ENCODE peak calls at places on chromosomes 6 and 20, in six cellular contexts. One of them, this sample, is unnamed. For H3K4me1, the result is how much of the 10 kb centered on the place peaks cover.

GRCh38 chr6:37799263-37799644 is 20.3 kb upstream of the ZFAND3 start:
- DNase-seq in CD8-positive, alpha-beta T cell: no peak
- DNase-seq in MM.1S: no peak
- DNase-seq in left ventricle myocardium inferior: no peak
- DNase-seq in stomach: no peak
- DNase-seq in breast epithelium: no peak
- DNase-seq in this sample: no peak

GRCh38 chr6:106184629-106185028 is 98.5 kb downstream of the PRDM1 start:
- DNase-seq in CD8-positive, alpha-beta T cell: no peak
- DNase-seq in MM.1S: no peak
- DNase-seq in left ventricle myocardium inferior: no peak
- DNase-seq in stomach: no peak
- DNase-seq in breast epithelium: no peak
- DNase-seq in this sample: no peak

GRCh38 chr20:59153355-59153681 is 10.3 kb upstream of the ZNF831 start:
- DNase-seq in CD8-positive, alpha-beta T cell: no peak
- DNase-seq in MM.1S: no peak
- DNase-seq in left ventricle myocardium inferior: peak
- DNase-seq in stomach: no peak
- DNase-seq in breast epithelium: peak
- DNase-seq in this sample: no peak

GRCh38 chr20:51926670-51927305 is 124.5 kb upstream of the SALL4 start:
- DNase-seq in CD8-positive, alpha-beta T cell: no peak
- DNase-seq in MM.1S: no peak
- DNase-seq in left ventricle myocardium inferior: no peak
- DNase-seq in stomach: no peak
- DNase-seq in breast epithelium: no peak
- DNase-seq in this sample: no peak

GRCh38 chr20:63362426-63363009 is 1.4 kb upstream of the CHRNA4 start:
- DNase-seq in CD8-positive, alpha-beta T cell: no peak
- DNase-seq in MM.1S: no peak
- DNase-seq in left ventricle myocardium inferior: no peak
- DNase-seq in stomach: no peak
- DNase-seq in breast epithelium: no peak
- DNase-seq in this sample: no peak

GRCh38 chr6:32375739-32376529 is 4.2 kb upstream of the TSBP1 start:
- DNase-seq in CD8-positive, alpha-beta T cell: no peak
- DNase-seq in MM.1S: no peak
- DNase-seq in left ventricle myocardium inferior: no peak
- DNase-seq in stomach: no peak
- DNase-seq in breast epithelium: no peak
- DNase-seq in this sample: no peak

GRCh38 chr6:36095497-36096391 is 34.6 kb upstream of the MAPK13 start:
- DNase-seq in CD8-positive, alpha-beta T cell: no peak
- DNase-seq in MM.1S: no peak
- DNase-seq in left ventricle myocardium inferior: no peak
- DNase-seq in stomach: peak
- DNase-seq in breast epithelium: no peak
- DNase-seq in this sample: no peak

GRCh38 chr6:99613705-99614429 is 7.2 kb downstream of the PRDM13 start:
- DNase-seq in CD8-positive, alpha-beta T cell: no peak
- DNase-seq in MM.1S: peak
- DNase-seq in left ventricle myocardium inferior: no peak
- DNase-seq in stomach: no peak
- DNase-seq in breast epithelium: no peak
- DNase-seq in this sample: peak

GRCh38 chr6:21333715-21334114 is 259.8 kb upstream of the SOX4 start:
- DNase-seq in CD8-positive, alpha-beta T cell: no peak
- DNase-seq in MM.1S: no peak
- DNase-seq in left ventricle myocardium inferior: no peak
- DNase-seq in stomach: no peak
- DNase-seq in breast epithelium: no peak
- DNase-seq in this sample: no peak

GRCh38 chr6:89289710-89290109 is 25.4 kb downstream of the GABRR2 start:
- DNase-seq in CD8-positive, alpha-beta T cell: no peak
- DNase-seq in MM.1S: no peak
- DNase-seq in left ventricle myocardium inferior: no peak
- DNase-seq in stomach: no peak
- DNase-seq in breast epithelium: no peak
- DNase-seq in this sample: no peak

GRCh38 chr6:81605526-81605925 is 147.0 kb downstream of the TENT5A start:
- DNase-seq in CD8-positive, alpha-beta T cell: no peak
- DNase-seq in MM.1S: no peak
- DNase-seq in left ventricle myocardium inferior: no peak
- DNase-seq in stomach: no peak
- DNase-seq in breast epithelium: no peak
- DNase-seq in this sample: no peak

GRCh38 chr6:1611322-1611571 is 1.5 kb downstream of the FOXC1 start:
- DNase-seq in CD8-positive, alpha-beta T cell: no peak
- DNase-seq in MM.1S: no peak
- DNase-seq in left ventricle myocardium inferior: no peak
- DNase-seq in stomach: no peak
- DNase-seq in breast epithelium: no peak
- DNase-seq in this sample: no peak

GRCh38 chr6:106973018-106973840 is 1.3 kb downstream of the CD24 start:
- DNase-seq in CD8-positive, alpha-beta T cell: no peak
- DNase-seq in MM.1S: no peak
- DNase-seq in left ventricle myocardium inferior: no peak
- DNase-seq in stomach: peak
- DNase-seq in breast epithelium: no peak
- DNase-seq in this sample: no peak

GRCh38 chr6:28585335-28585734 is 59.7 kb downstream of the GPX5 start:
- DNase-seq in CD8-positive, alpha-beta T cell: no peak
- DNase-seq in MM.1S: no peak
- DNase-seq in left ventricle myocardium inferior: no peak
- DNase-seq in stomach: no peak
- DNase-seq in breast epithelium: no peak
- DNase-seq in this sample: no peak

GRCh38 chr6:2376429-2377355 is 131.3 kb upstream of the GMDS start:
- DNase-seq in CD8-positive, alpha-beta T cell: no peak
- DNase-seq in MM.1S: no peak
- DNase-seq in left ventricle myocardium inferior: no peak
- DNase-seq in stomach: no peak
- DNase-seq in breast epithelium: peak
- DNase-seq in this sample: peak

GRCh38 chr6:100620085-100620484 is 155.4 kb upstream of the SIM1 start:
- DNase-seq in CD8-positive, alpha-beta T cell: no peak
- DNase-seq in MM.1S: no peak
- DNase-seq in left ventricle myocardium inferior: no peak
- DNase-seq in stomach: no peak
- DNase-seq in breast epithelium: no peak
- DNase-seq in this sample: no peak

GRCh38 chr6:158232445-158233213 is 64.5 kb downstream of the GTF2H5 start:
- DNase-seq in CD8-positive, alpha-beta T cell: peak
- DNase-seq in MM.1S: peak
- DNase-seq in left ventricle myocardium inferior: peak
- DNase-seq in stomach: peak
- DNase-seq in breast epithelium: peak
- DNase-seq in this sample: peak

GRCh38 chr20:45358282-45359068 is 4.5 kb upstream of the SYS1 start:
- DNase-seq in CD8-positive, alpha-beta T cell: no peak
- DNase-seq in MM.1S: no peak
- DNase-seq in left ventricle myocardium inferior: peak
- DNase-seq in stomach: peak
- DNase-seq in breast epithelium: peak
- DNase-seq in this sample: peak

GRCh38 chr6:75503291-75503690 is 9.7 kb upstream of the FILIP1 start:
- DNase-seq in CD8-positive, alpha-beta T cell: no peak
- DNase-seq in MM.1S: no peak
- DNase-seq in left ventricle myocardium inferior: no peak
- DNase-seq in stomach: no peak
- DNase-seq in breast epithelium: no peak
- DNase-seq in this sample: no peak

GRCh38 chr6:111590209-111590955 is 15.3 kb downstream of the TRAF3IP2 start:
- DNase-seq in CD8-positive, alpha-beta T cell: no peak
- DNase-seq in MM.1S: no peak
- DNase-seq in left ventricle myocardium inferior: no peak
- DNase-seq in stomach: no peak
- DNase-seq in breast epithelium: no peak
- DNase-seq in this sample: no peak

GRCh38 chr20:50762045-50762422 is 30.7 kb downstream of the PARD6B start:
- DNase-seq in CD8-positive, alpha-beta T cell: no peak
- DNase-seq in MM.1S: no peak
- DNase-seq in left ventricle myocardium inferior: no peak
- DNase-seq in stomach: no peak
- DNase-seq in breast epithelium: peak
- DNase-seq in this sample: no peak

GRCh38 chr6:119259027-119259426 is 90.5 kb downstream of the MAN1A1 start:
- DNase-seq in CD8-positive, alpha-beta T cell: no peak
- DNase-seq in MM.1S: no peak
- DNase-seq in left ventricle myocardium inferior: no peak
- DNase-seq in stomach: no peak
- DNase-seq in breast epithelium: no peak
- DNase-seq in this sample: no peak

GRCh38 chr6:41489284-41489851 is 56.8 kb upstream of the FOXP4 start:
- DNase-seq in CD8-positive, alpha-beta T cell: no peak
- DNase-seq in MM.1S: no peak
- DNase-seq in left ventricle myocardium inferior: peak
- DNase-seq in stomach: no peak
- DNase-seq in breast epithelium: no peak
- DNase-seq in this sample: peak

GRCh38 chr20:26218301-26218700 is 521.6 kb upstream of the ZNF337 start:
- DNase-seq in CD8-positive, alpha-beta T cell: no peak
- DNase-seq in MM.1S: no peak
- DNase-seq in left ventricle myocardium inferior: no peak
- DNase-seq in stomach: no peak
- DNase-seq in breast epithelium: no peak
- DNase-seq in this sample: no peak

GRCh38 chr20:62123450-62124118 is 1.3 kb downstream of the LSM14B start:
- DNase-seq in CD8-positive, alpha-beta T cell: no peak
- DNase-seq in MM.1S: no peak
- DNase-seq in left ventricle myocardium inferior: no peak
- DNase-seq in stomach: no peak
- DNase-seq in breast epithelium: no peak
- DNase-seq in this sample: no peak

GRCh38 chr6:63391203-63391970 is 71.6 kb upstream of the LGSN start:
- DNase-seq in CD8-positive, alpha-beta T cell: no peak
- DNase-seq in MM.1S: no peak
- DNase-seq in left ventricle myocardium inferior: no peak
- DNase-seq in stomach: no peak
- DNase-seq in breast epithelium: no peak
- DNase-seq in this sample: no peak

GRCh38 chr6:79949235-79949634 is 1.9 kb upstream of the ELOVL4 start:
- DNase-seq in CD8-positive, alpha-beta T cell: no peak
- DNase-seq in MM.1S: peak
- DNase-seq in left ventricle myocardium inferior: no peak
- DNase-seq in stomach: peak
- DNase-seq in breast epithelium: no peak
- DNase-seq in this sample: peak

GRCh38 chr20:63552481-63553249 is 1.3 kb upstream of the FNDC11 start:
- DNase-seq in CD8-positive, alpha-beta T cell: peak
- DNase-seq in MM.1S: no peak
- DNase-seq in left ventricle myocardium inferior: no peak
- DNase-seq in stomach: no peak
- DNase-seq in breast epithelium: no peak
- DNase-seq in this sample: no peak

GRCh38 chr6:104633125-104633524 is 226.6 kb downstream of the HACE1 start:
- DNase-seq in CD8-positive, alpha-beta T cell: no peak
- DNase-seq in MM.1S: no peak
- DNase-seq in left ventricle myocardium inferior: no peak
- DNase-seq in stomach: no peak
- DNase-seq in breast epithelium: no peak
- DNase-seq in this sample: no peak

GRCh38 chr6:35703554-35703953 is 14.8 kb upstream of the FKBP5 start:
- DNase-seq in CD8-positive, alpha-beta T cell: no peak
- DNase-seq in MM.1S: peak
- DNase-seq in left ventricle myocardium inferior: no peak
- DNase-seq in stomach: peak
- DNase-seq in breast epithelium: no peak
- DNase-seq in this sample: no peak

GRCh38 chr20:47973519-47974233 is 188.4 kb upstream of the SULF2 start:
- DNase-seq in CD8-positive, alpha-beta T cell: no peak
- DNase-seq in MM.1S: no peak
- DNase-seq in left ventricle myocardium inferior: peak
- DNase-seq in stomach: no peak
- DNase-seq in breast epithelium: no peak
- DNase-seq in this sample: no peak

GRCh38 chr20:19921349-19921793 is 95.8 kb upstream of the NAA20 start:
- DNase-seq in CD8-positive, alpha-beta T cell: no peak
- DNase-seq in MM.1S: no peak
- DNase-seq in left ventricle myocardium inferior: peak
- DNase-seq in stomach: no peak
- DNase-seq in breast epithelium: no peak
- DNase-seq in this sample: no peak
- H3K4me1 ChIP-seq in CD8-positive, alpha-beta T cell: under half
- H3K4me1 ChIP-seq in MM.1S: under half
- H3K4me1 ChIP-seq in left ventricle myocardium inferior: half or more
- H3K4me1 ChIP-seq in stomach: under half
- H3K4me1 ChIP-seq in breast epithelium: under half
- H3K4me1 ChIP-seq in this sample: under half

DNA sequence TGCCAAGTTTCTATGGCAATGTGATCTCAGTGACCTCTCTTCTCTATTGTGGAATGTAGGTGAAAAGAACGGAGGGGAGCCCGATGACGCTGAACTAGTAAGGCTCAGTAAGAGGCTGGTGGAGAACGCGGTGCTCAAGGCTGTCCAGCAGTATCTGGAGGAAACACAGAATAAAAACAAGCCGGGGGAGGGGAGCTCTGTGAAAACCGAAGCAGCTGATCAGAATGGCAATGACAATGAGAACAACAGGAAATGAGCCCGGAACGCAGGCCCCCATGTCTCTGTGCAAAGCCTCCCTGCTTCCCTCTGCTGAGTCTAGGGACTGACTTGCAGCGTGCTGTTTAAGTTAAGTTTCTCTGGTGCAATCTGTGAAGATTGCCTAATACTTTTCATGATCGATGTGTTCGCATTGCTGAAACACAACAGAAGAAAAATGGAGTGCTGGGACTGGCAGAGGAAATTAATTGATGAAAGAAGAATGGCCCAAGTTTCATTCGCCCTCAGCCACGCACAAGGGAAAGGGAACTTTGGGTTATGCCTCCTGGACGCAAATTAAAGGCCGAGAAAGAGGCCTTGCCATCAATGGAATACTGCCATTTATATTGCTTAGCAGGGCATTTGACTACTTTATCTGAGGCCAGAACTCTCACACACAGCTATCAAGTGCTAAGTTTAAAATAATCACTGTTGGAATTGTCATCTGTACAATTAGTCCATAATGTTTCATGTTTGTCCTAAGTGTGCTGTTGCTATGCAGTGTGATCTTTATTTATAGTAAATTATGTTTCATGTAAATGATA is 146.4 kb downstream of the AKAP7 start:
- DNase-seq in CD8-positive, alpha-beta T cell: peak
- DNase-seq in MM.1S: no peak
- DNase-seq in left ventricle myocardium inferior: peak
- DNase-seq in stomach: no peak
- DNase-seq in breast epithelium: peak
- DNase-seq in this sample: no peak
- H3K4me3 ChIP-seq in CD8-positive, alpha-beta T cell: peak
- H3K4me3 ChIP-seq in MM.1S: no peak
- H3K4me3 ChIP-seq in left ventricle myocardium inferior: peak
- H3K4me3 ChIP-seq in stomach: no peak
- H3K4me3 ChIP-seq in breast epithelium: no peak
- H3K4me3 ChIP-seq in this sample: no peak

GRCh38 chr6:142848969-142849368 is 96.0 kb downstream of the HIVEP2 start:
- DNase-seq in CD8-positive, alpha-beta T cell: no peak
- DNase-seq in MM.1S: no peak
- DNase-seq in left ventricle myocardium inferior: no peak
- DNase-seq in stomach: no peak
- DNase-seq in breast epithelium: no peak
- DNase-seq in this sample: no peak
- H3K4me1 ChIP-seq in CD8-positive, alpha-beta T cell: half or more
- H3K4me1 ChIP-seq in MM.1S: half or more
- H3K4me1 ChIP-seq in left ventricle myocardium inferior: half or more
- H3K4me1 ChIP-seq in stomach: half or more
- H3K4me1 ChIP-seq in breast epithelium: under half
- H3K4me1 ChIP-seq in this sample: half or more

GRCh38 chr6:33868143-33868542 is 64.3 kb upstream of the MLN start:
- DNase-seq in CD8-positive, alpha-beta T cell: no peak
- DNase-seq in MM.1S: no peak
- DNase-seq in left ventricle myocardium inferior: no peak
- DNase-seq in stomach: no peak
- DNase-seq in breast epithelium: no peak
- DNase-seq in this sample: no peak
- H3K4me3 ChIP-seq in CD8-positive, alpha-beta T cell: no peak
- H3K4me3 ChIP-seq in MM.1S: no peak
- H3K4me3 ChIP-seq in left ventricle myocardium inferior: no peak
- H3K4me3 ChIP-seq in stomach: no peak
- H3K4me3 ChIP-seq in breast epithelium: no peak
- H3K4me3 ChIP-seq in this sample: no peak